ENCODE peak calls at places on chromosomes 16 and 17, in four cellular contexts. R is cardiac fibroblast, B is vagina, D is AG09319. N is an unnamed sample.

GRCh38 chr16:16029431-16030011 is 80.1 kb downstream of the ABCC1 start:
- DNase-seq in D (no peak), R (peak; percentile 36), B (no peak), N (no peak)

GRCh38 chr16:53007095-53007494 is 45.6 kb downstream of the CHD9NB start:
- DNase-seq in B (no peak), R (no peak), D (no peak), N (no peak)

GRCh38 chr17:77465358-77466041 is 324.7 kb downstream of the SEC14L1 start:
- DNase-seq in R (peak; percentile 82), D (no peak), B (no peak), N (no peak)

GRCh38 chr17:80456465-80457235 is 19.8 kb downstream of the NPTX1 start:
- DNase-seq in R (peak; percentile 61), B (no peak), D (no peak), N (peak; percentile 26)

GRCh38 chr16:72277749-72278148 is 105.8 kb upstream of the PMFBP1 start:
- DNase-seq in R (no peak), B (no peak), D (no peak), N (no peak)

GRCh38 chr16:77582956-77583355 is 139.4 kb upstream of the NUDT7 start:
- DNase-seq in R (no peak), B (no peak), D (no peak), N (no peak)

GRCh38 chr17:80364091-80364691 is 50.8 kb upstream of the ENDOV start:
- DNase-seq in B (no peak), D (no peak), R (no peak), N (no peak)

GRCh38 chr17:74444406-74444805 is 12.5 kb downstream of the GPRC5C start:
- DNase-seq in B (no peak), R (peak; percentile 84), D (no peak), N (no peak)

GRCh38 chr17:29576214-29577008 is 7.9 kb downstream of the TP53I13 start:
- DNase-seq in D (no peak), R (no peak), B (no peak), N (no peak)

GRCh38 chr17:46042248-46042647 is 43.2 kb downstream of the STH start:
- DNase-seq in D (no peak), B (no peak), R (no peak), N (no peak)

GRCh38 chr17:67998466-67998865 is 2.2 kb upstream of the C17orf58 start:
- DNase-seq in B (no peak), R (no peak), D (no peak), N (no peak)

GRCh38 chr16:50509521-50510341 is 38.5 kb upstream of the NKD1 start:
- DNase-seq in R (peak; percentile 8), D (no peak), B (peak; percentile 34), N (no peak)

GRCh38 chr17:43940630-43941029 is 1.6 kb downstream of the PPY start:
- DNase-seq in R (peak; percentile 42), B (no peak), D (no peak), N (no peak)

GRCh38 chr16:89700649-89701424 is 668 bp downstream of the SPATA2L start:
- DNase-seq in D (no peak), B (no peak), R (peak; percentile 43), N (no peak)

GRCh38 chr16:1177750-1178149 is 24.8 kb downstream of the CACNA1H start:
- DNase-seq in D (no peak), B (no peak), R (no peak), N (no peak)

GRCh38 chr17:76915840-76916510 is 47.8 kb downstream of the MGAT5B start:
- DNase-seq in D (no peak), B (no peak), R (no peak), N (no peak)

GRCh38 chr16:68921654-68922053 is 78.3 kb downstream of the TANGO6 start:
- DNase-seq in B (no peak), R (no peak), D (no peak), N (no peak)

GRCh38 chr16:78745491-78746019 is 646.1 kb downstream of the WWOX start:
- DNase-seq in B (no peak), D (no peak), R (no peak), N (no peak)

GRCh38 chr17:58245428-58246103 is 7.2 kb downstream of the LPO start:
- DNase-seq in D (no peak), R (peak; percentile 13), B (no peak), N (no peak)

GRCh38 chr17:4313482-4314114 is 49.8 kb upstream of the ANKFY1 start:
- DNase-seq in D (no peak), R (peak; percentile 37), B (no peak), N (no peak)

GRCh38 chr16:2884041-2884451 is 1.0 kb downstream of the FLYWCH2 start:
- DNase-seq in D (no peak), R (no peak), B (no peak), N (no peak)

GRCh38 chr16:83004868-83005652 is 378.3 kb downstream of the CDH13 start:
- DNase-seq in B (no peak), R (no peak), D (no peak), N (no peak)

N was measured in skeletal muscle cell.